ENCODE peak calls at places on chromosomes 16 and 17, in six cellular contexts. L is left lung, T is AG10803, V is progenitor cell of endocrine pancreas, J is GM12878, G is glutamatergic neuron. P is an unnamed sample.

GRCh38 chr17:16488572-16488997 is 3.4 kb downstream of the LRRC75A start:
- DNase-seq in L (no peak), T (no peak), V (no peak), J (no peak), G (no peak), P (no peak)

GRCh38 chr16:56626685-56627084 is 1.1 kb downstream of the MT1E start:
- DNase-seq in L (no peak), T (no peak), V (no peak), J (no peak), G (no peak), P (no peak)

GRCh38 chr16:12819126-12820117 is 15.7 kb upstream of the CPPED1 start:
- DNase-seq in L (peak; percentile 70), T (peak; percentile 57), V (peak; percentile 56), J (peak; percentile 24), G (peak; percentile 74), P (peak; percentile 78)

GRCh38 chr17:40322417-40323315 is 13.7 kb downstream of the RARA start:
- DNase-seq in L (peak; percentile 89), T (peak; percentile 87), V (no peak), J (peak; percentile 88), G (no peak), P (no peak)

GRCh38 chr16:68000450-68000849 is 1.2 kb upstream of the DPEP2 start:
- DNase-seq in L (no peak), T (no peak), V (no peak), J (no peak), G (no peak), P (no peak)

GRCh38 chr17:67642488-67642887 is 75.2 kb upstream of the NOL11 start:
- DNase-seq in L (no peak), T (no peak), V (no peak), J (no peak), G (no peak), P (no peak)

GRCh38 chr17:48413613-48414405 is 16.2 kb downstream of the SKAP1 start:
- DNase-seq in L (no peak), T (no peak), V (no peak), J (no peak), G (no peak), P (no peak)

GRCh38 chr17:73165616-73166404 is 1.0 kb downstream of the SSTR2 start:
- DNase-seq in L (no peak), T (no peak), V (no peak), J (no peak), G (peak; percentile 38), P (peak; percentile 6)

GRCh38 chr16:58086381-58087208 is 42.6 kb downstream of the CFAP20 start:
- DNase-seq in L (no peak), T (no peak), V (no peak), J (no peak), G (no peak), P (no peak)

GRCh38 chr17:42111901-42112551 is 488 bp downstream of the DHX58 start:
- DNase-seq in L (no peak), T (peak; percentile 44), V (no peak), J (no peak), G (no peak), P (no peak)

GRCh38 chr16:16083421-16084156 is 134.2 kb downstream of the ABCC1 start:
- DNase-seq in L (no peak), T (no peak), V (no peak), J (no peak), G (no peak), P (no peak)

GRCh38 chr16:75343311-75343710 is 90.0 kb downstream of the CFDP1 start:
- DNase-seq in L (no peak), T (no peak), V (no peak), J (no peak), G (no peak), P (no peak)

GRCh38 chr17:28712037-28712704 is 483 bp upstream of the PROCA1 start:
- DNase-seq in L (peak; percentile 73), T (no peak), V (no peak), J (no peak), G (peak; percentile 85), P (peak; percentile 35)

GRCh38 chr16:69315486-69316311 is 4.5 kb downstream of the VPS4A start:
- DNase-seq in L (no peak), T (no peak), V (no peak), J (no peak), G (no peak), P (no peak)

GRCh38 chr17:44211281-44212265 is 7.9 kb downstream of the UBTF start:
- DNase-seq in L (no peak), T (no peak), V (no peak), J (no peak), G (no peak), P (no peak)

GRCh38 chr16:84532299-84532724 is 27.9 kb upstream of the MEAK7 start:
- DNase-seq in L (peak; percentile 55), T (peak; percentile 98), V (no peak), J (no peak), G (no peak), P (no peak)

GRCh38 chr17:14052886-14053615 is 16.3 kb upstream of the COX10 start:
- DNase-seq in L (no peak), T (peak; percentile 66), V (no peak), J (no peak), G (no peak), P (no peak)

GRCh38 chr17:19948100-19948943 is 29.3 kb downstream of the AKAP10 start:
- DNase-seq in L (no peak), T (no peak), V (no peak), J (no peak), G (no peak), P (no peak)

GRCh38 chr16:75626806-75627205 is 3.7 kb upstream of the ADAT1 start:
- DNase-seq in L (no peak), T (no peak), V (no peak), J (no peak), G (no peak), P (no peak)

GRCh38 chr16:69324585-69325253 is 5.7 kb downstream of the PDF start:
- DNase-seq in L (no peak), T (no peak), V (no peak), J (no peak), G (no peak), P (no peak)

GRCh38 chr17:72039490-72039889 is 81.3 kb upstream of the SOX9 start:
- DNase-seq in L (no peak), T (no peak), V (no peak), J (no peak), G (no peak), P (no peak)

GRCh38 chr17:8745586-8746500 is 1.2 kb upstream of the CCDC42 start:
- DNase-seq in L (peak; percentile 74), T (peak; percentile 36), V (peak; percentile 82), J (peak; percentile 4), G (peak; percentile 88), P (peak; percentile 84)

GRCh38 chr17:38917259-38917658 is 8.2 kb upstream of the LASP1NB start:
- DNase-seq in L (no peak), T (no peak), V (no peak), J (no peak), G (no peak), P (no peak)

GRCh38 chr16:5465714-5466113 is 368.1 kb upstream of the EEF2KMT start:
- DNase-seq in L (no peak), T (no peak), V (no peak), J (no peak), G (no peak), P (no peak)

GRCh38 chr16:21656795-21657768 is 4.7 kb upstream of the IGSF6 start:
- DNase-seq in L (no peak), T (peak; percentile 63), V (no peak), J (peak; percentile 32), G (no peak), P (peak; percentile 36)

GRCh38 chr16:57021693-57022092 is 32.3 kb downstream of the NLRC5 start:
- DNase-seq in L (no peak), T (no peak), V (no peak), J (no peak), G (no peak), P (no peak)

GRCh38 chr17:17467021-17467420 is 9.8 kb upstream of the MED9 start:
- DNase-seq in L (no peak), T (no peak), V (no peak), J (no peak), G (no peak), P (no peak)

DNA sequence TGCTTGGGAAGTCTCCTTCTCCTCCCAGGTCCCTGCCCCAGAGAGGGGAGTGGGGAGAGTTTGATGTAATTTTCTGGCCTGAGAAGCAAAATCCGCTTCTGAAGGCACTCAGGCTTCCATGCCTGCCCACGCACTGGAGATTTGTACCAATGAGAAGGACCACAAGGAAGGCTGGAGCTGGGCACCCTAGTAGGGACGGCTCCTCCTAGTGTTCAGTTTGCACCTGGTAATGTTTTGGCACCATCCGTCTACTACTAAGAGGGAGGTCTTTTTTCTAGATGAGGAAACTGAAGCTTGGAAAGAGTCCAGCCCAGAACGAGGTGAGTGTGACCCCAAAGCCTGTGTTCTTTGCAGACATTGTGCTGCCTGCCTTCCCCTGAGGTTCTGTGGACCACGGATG is 83.6 kb upstream of the NLRP1 start:
- DNase-seq in L (no peak), T (no peak), V (no peak), J (no peak), G (no peak), P (no peak)
- TF ChIP-seq CTCF in L (no peak), T (no peak), V (peak; percentile 19), J (no peak), G (no peak), P (peak; percentile 23)

GRCh38 chr17:12398636-12399035 is 267.1 kb upstream of the MYOCD start:
- DNase-seq in L (no peak), T (no peak), V (no peak), J (no peak), G (no peak), P (no peak)

GRCh38 chr17:12391468-12391867 is 274.2 kb upstream of the MYOCD start:
- DNase-seq in L (no peak), T (peak; percentile 5), V (no peak), J (no peak), G (no peak), P (no peak)

GRCh38 chr17:12395733-12396354 is 269.8 kb upstream of the MYOCD start:
- DNase-seq in L (no peak), T (no peak), V (no peak), J (no peak), G (peak; percentile 69), P (peak; percentile 27)
- TF ChIP-seq CTCF in L (peak; percentile 23), T (peak; percentile 47), V (peak; percentile 52), J (peak; percentile 60), G (peak; percentile 83), P (peak; percentile 68)

GRCh38 chr17:4500188-4500565 is 1.5 kb downstream of the SPNS2 start:
- DNase-seq in L (no peak), T (no peak), V (no peak), J (no peak), G (no peak), P (no peak)
- TF ChIP-seq CTCF in L (no peak), T (no peak), V (no peak), J (no peak), G (no peak), P (no peak)

GRCh38 chr17:1551741-1552140 is 10.9 kb downstream of the PITPNA start:
- DNase-seq in L (no peak), T (no peak), V (no peak), J (no peak), G (no peak), P (no peak)

GRCh38 chr17:1555618-1556471 is 6.7 kb downstream of the PITPNA start:
- DNase-seq in L (peak; percentile 80), T (no peak), V (no peak), J (peak; percentile 43), G (no peak), P (no peak)

GRCh38 chr17:1554751-1555617 is 7.6 kb downstream of the PITPNA start:
- DNase-seq in L (no peak), T (no peak), V (no peak), J (no peak), G (no peak), P (no peak)

GRCh38 chr17:1553354-1554266 is 9.0 kb downstream of the PITPNA start:
- DNase-seq in L (no peak), T (no peak), V (no peak), J (no peak), G (no peak), P (no peak)

GRCh38 chr17:1552911-1553310 is 9.7 kb downstream of the PITPNA start:
- DNase-seq in L (no peak), T (no peak), V (no peak), J (no peak), G (no peak), P (no peak)
- TF ChIP-seq CTCF in L (no peak), T (no peak), V (no peak), J (no peak), G (no peak), P (no peak)

P was measured in neural crest cell.